ENCODE peak calls at places on chromosomes 1 and 21, in nine cellular contexts. H is WTC11; X is AG08396; Z is KG1; G is stimulated activated CD4-positive, alpha-beta T cell treated with anti-CD3 and anti-CD28 coated beads, Interleukin-15, amount 100 ng/mL, for 24 hours; C is GM04504; W is stimulated activated naive CD4-positive, alpha-beta T cell treated with Interleukin-2 at 50 U/mL for 16 hours; F is H7; K is activated CD4-positive, alpha-beta T cell treated with anti-CD3 and anti-CD28 coated beads, Interleukin-2, amount 10 ng/mL, durations not matched to agents 24 days and 14 days. P is an unnamed sample.
A peak's percentile ranks its signal among the peaks of the same experiment; 100 is the strongest.

GRCh38 chr1:241079018-241079417 is 278.0 kb downstream of the RGS7 start:
- DNase-seq in C (no peak), X (no peak), F (no peak), H (no peak), Z (no peak), G (no peak), W (no peak), K (no peak), P (no peak)

GRCh38 chr1:169381162-169381561 is 13.2 kb downstream of the BLZF1 start:
- DNase-seq in Z (no peak), K (no peak), X (no peak), H (no peak), F (no peak), C (no peak), W (no peak), G (no peak), P (no peak)

GRCh38 chr1:84374991-84375838 is 23.1 kb upstream of the DNASE2B start:
- DNase-seq in G (no peak), F (no peak), Z (no peak), H (no peak), K (no peak), C (no peak), X (no peak), W (no peak), P (no peak)

GRCh38 chr21:22083899-22084298 is 1085.7 kb downstream of the NCAM2 start:
- DNase-seq in C (no peak), G (no peak), K (no peak), X (no peak), Z (no peak), H (no peak), W (no peak), F (no peak), P (peak; percentile 25)

GRCh38 chr1:14255711-14256110 is 342.8 kb upstream of the KAZN start:
- DNase-seq in Z (no peak), K (no peak), X (peak; percentile 6), H (no peak), F (no peak), C (no peak), G (no peak), W (no peak), P (no peak)

GRCh38 chr1:233090706-233091494 is 140.5 kb downstream of the NTPCR start:
- DNase-seq in K (peak; percentile 44), X (no peak), H (no peak), C (no peak), W (no peak), G (no peak), Z (no peak), F (no peak), P (no peak)

GRCh38 chr21:32364801-32365200 is 28.0 kb downstream of the URB1 start:
- DNase-seq in G (no peak), X (no peak), H (no peak), F (no peak), W (no peak), Z (no peak), C (no peak), K (no peak), P (peak; percentile 45)

GRCh38 chr1:31058012-31058411 is 7.5 kb downstream of the PUM1 start:
- DNase-seq in H (no peak), X (no peak), W (no peak), Z (no peak), K (no peak), F (no peak), C (no peak), G (no peak), P (no peak)

GRCh38 chr1:159951551-159951950 is 2.5 kb downstream of the SLAMF9 start:
- DNase-seq in H (no peak), F (no peak), X (no peak), K (no peak), Z (no peak), C (no peak), W (no peak), G (no peak), P (no peak)

GRCh38 chr1:64595871-64596515 is 126.1 kb downstream of the CACHD1 start:
- DNase-seq in G (no peak), H (no peak), F (no peak), Z (no peak), X (no peak), K (no peak), C (no peak), W (no peak), P (no peak)

GRCh38 chr1:33378976-33379375 is 51.9 kb downstream of the PHC2 start:
- DNase-seq in H (no peak), Z (no peak), W (no peak), G (no peak), X (no peak), K (no peak), C (no peak), F (peak; percentile 59), P (no peak)

GRCh38 chr1:202134645-202135172 is 9.8 kb downstream of the ARL8A start:
- DNase-seq in K (no peak), W (no peak), Z (no peak), X (no peak), G (no peak), C (no peak), F (no peak), H (no peak), P (no peak)

GRCh38 chr1:152514715-152515453 is 602 bp downstream of the CRCT1 start:
- DNase-seq in K (no peak), G (no peak), W (no peak), H (no peak), C (no peak), F (no peak), X (peak; percentile 27), Z (no peak), P (no peak)

GRCh38 chr1:7505871-7506676 is 265.0 kb upstream of the VAMP3 start:
- DNase-seq in H (no peak), W (no peak), C (no peak), Z (no peak), G (no peak), F (no peak), K (no peak), X (no peak), P (no peak)

GRCh38 chr1:234875328-234875952 is 253.2 kb downstream of the TOMM20 start:
- DNase-seq in F (no peak), H (no peak), C (no peak), Z (no peak), W (no peak), G (no peak), X (no peak), K (no peak), P (no peak)

GRCh38 chr1:18200918-18201317 is 93.3 kb downstream of the IGSF21 start:
- DNase-seq in Z (no peak), G (no peak), K (no peak), H (no peak), C (no peak), W (no peak), X (no peak), F (no peak), P (no peak)

GRCh38 chr1:155466996-155467395 is 95.6 kb downstream of the ASH1L start:
- DNase-seq in F (no peak), C (no peak), X (peak; percentile 60), K (no peak), H (no peak), G (no peak), Z (no peak), W (no peak), P (no peak)

GRCh38 chr1:152112101-152112884 is 3.0 kb downstream of the TCHH start:
- DNase-seq in G (peak; percentile 30), H (peak; percentile 14), C (no peak), X (no peak), K (peak; percentile 67), Z (no peak), W (no peak), F (peak; percentile 17), P (peak; percentile 25)

GRCh38 chr1:9376430-9376829 is 83.7 kb downstream of the SPSB1 start:
- DNase-seq in Z (no peak), G (no peak), X (no peak), W (no peak), C (no peak), K (no peak), F (no peak), H (no peak), P (no peak)

GRCh38 chr1:171107257-171107940 is 16.7 kb downstream of the FMO3 start:
- DNase-seq in C (no peak), X (no peak), H (no peak), F (no peak), G (no peak), W (no peak), K (no peak), Z (no peak), P (no peak)

GRCh38 chr1:151568626-151569088 is 28.5 kb downstream of the TUFT1 start:
- DNase-seq in C (no peak), W (no peak), G (peak; percentile 9), Z (no peak), X (no peak), K (no peak), F (no peak), H (no peak), P (no peak)

GRCh38 chr1:92842082-92843045 is 10.5 kb downstream of the RPL5 start:
- DNase-seq in F (no peak), H (no peak), W (no peak), K (no peak), X (no peak), C (no peak), Z (no peak), G (no peak), P (no peak)

P was measured in Kasumi-1.